ENCODE peak calls at places on chromosomes 5 and 9, in ten cellular contexts. One of them, this sample, is unnamed.

GRCh38 chr5:151924564-151925395 is at the start of gene GLRA1:
- DNase-seq in A549: peak
- DNase-seq in body of pancreas: peak
- DNase-seq in RWPE1: peak
- DNase-seq in uterus: peak
- DNase-seq in astrocyte: peak
- DNase-seq in lower leg skin: no peak
- DNase-seq in choroid plexus epithelial cell: peak
- DNase-seq in nephron progenitor cell: peak
- DNase-seq in Caco-2: peak
- DNase-seq in this sample: peak

GRCh38 chr5:65620021-65620420 is 4.1 kb downstream of the TRIM23 start:
- DNase-seq in RWPE1: peak
- DNase-seq in body of pancreas: no peak
- DNase-seq in A549: no peak
- DNase-seq in nephron progenitor cell: no peak
- DNase-seq in lower leg skin: no peak
- DNase-seq in astrocyte: no peak
- DNase-seq in uterus: no peak
- DNase-seq in choroid plexus epithelial cell: peak
- DNase-seq in Caco-2: no peak
- DNase-seq in this sample: no peak

GRCh38 chr5:63596254-63596653 is 366.0 kb downstream of the HTR1A start:
- DNase-seq in A549: no peak
- DNase-seq in RWPE1: no peak
- DNase-seq in choroid plexus epithelial cell: no peak
- DNase-seq in body of pancreas: no peak
- DNase-seq in astrocyte: no peak
- DNase-seq in uterus: no peak
- DNase-seq in nephron progenitor cell: no peak
- DNase-seq in lower leg skin: no peak
- DNase-seq in Caco-2: no peak
- DNase-seq in this sample: no peak

GRCh38 chr5:54785729-54786548 is 199.5 kb downstream of the ESM1 start:
- DNase-seq in astrocyte: peak
- DNase-seq in nephron progenitor cell: no peak
- DNase-seq in Caco-2: no peak
- DNase-seq in uterus: no peak
- DNase-seq in choroid plexus epithelial cell: peak
- DNase-seq in A549: no peak
- DNase-seq in RWPE1: no peak
- DNase-seq in lower leg skin: peak
- DNase-seq in body of pancreas: no peak
- DNase-seq in this sample: no peak

GRCh38 chr5:147998704-147999103 is 65.1 kb upstream of the SPINK5 start:
- DNase-seq in RWPE1: no peak
- DNase-seq in A549: no peak
- DNase-seq in astrocyte: no peak
- DNase-seq in nephron progenitor cell: no peak
- DNase-seq in uterus: no peak
- DNase-seq in Caco-2: no peak
- DNase-seq in choroid plexus epithelial cell: no peak
- DNase-seq in body of pancreas: no peak
- DNase-seq in lower leg skin: no peak
- DNase-seq in this sample: no peak

GRCh38 chr9:121323449-121324151 is 46.5 kb downstream of the STOM start:
- DNase-seq in astrocyte: no peak
- DNase-seq in choroid plexus epithelial cell: no peak
- DNase-seq in lower leg skin: peak
- DNase-seq in RWPE1: no peak
- DNase-seq in nephron progenitor cell: no peak
- DNase-seq in body of pancreas: no peak
- DNase-seq in uterus: no peak
- DNase-seq in Caco-2: no peak
- DNase-seq in A549: no peak
- DNase-seq in this sample: no peak

GRCh38 chr9:72871685-72872084 is 81.2 kb downstream of the ALDH1A1 start:
- DNase-seq in uterus: no peak
- DNase-seq in nephron progenitor cell: no peak
- DNase-seq in choroid plexus epithelial cell: peak
- DNase-seq in astrocyte: no peak
- DNase-seq in RWPE1: peak
- DNase-seq in A549: no peak
- DNase-seq in body of pancreas: no peak
- DNase-seq in lower leg skin: no peak
- DNase-seq in Caco-2: no peak
- DNase-seq in this sample: no peak

GRCh38 chr9:126093771-126094170 is 232.9 kb upstream of the MVB12B start:
- DNase-seq in choroid plexus epithelial cell: no peak
- DNase-seq in lower leg skin: no peak
- DNase-seq in RWPE1: peak
- DNase-seq in astrocyte: no peak
- DNase-seq in nephron progenitor cell: no peak
- DNase-seq in body of pancreas: no peak
- DNase-seq in uterus: no peak
- DNase-seq in A549: no peak
- DNase-seq in Caco-2: no peak
- DNase-seq in this sample: no peak

GRCh38 chr9:114965565-114965964 is 35.2 kb upstream of the TNFSF8 start:
- DNase-seq in A549: no peak
- DNase-seq in Caco-2: no peak
- DNase-seq in nephron progenitor cell: no peak
- DNase-seq in astrocyte: no peak
- DNase-seq in RWPE1: no peak
- DNase-seq in uterus: no peak
- DNase-seq in body of pancreas: no peak
- DNase-seq in lower leg skin: no peak
- DNase-seq in choroid plexus epithelial cell: no peak
- DNase-seq in this sample: no peak

GRCh38 chr9:127451681-127452480 is 571 bp downstream of the LRSAM1 start:
- DNase-seq in astrocyte: peak
- DNase-seq in A549: peak
- DNase-seq in uterus: peak
- DNase-seq in body of pancreas: peak
- DNase-seq in lower leg skin: peak
- DNase-seq in nephron progenitor cell: peak
- DNase-seq in Caco-2: peak
- DNase-seq in RWPE1: peak
- DNase-seq in choroid plexus epithelial cell: peak
- DNase-seq in this sample: peak

GRCh38 chr9:127458921-127459320 is 7.6 kb downstream of the LRSAM1 start:
- DNase-seq in RWPE1: no peak
- DNase-seq in lower leg skin: no peak
- DNase-seq in A549: no peak
- DNase-seq in astrocyte: no peak
- DNase-seq in nephron progenitor cell: no peak
- DNase-seq in uterus: no peak
- DNase-seq in Caco-2: no peak
- DNase-seq in body of pancreas: peak
- DNase-seq in choroid plexus epithelial cell: no peak
- DNase-seq in this sample: no peak

GRCh38 chr9:127457191-127457878 is 6.0 kb downstream of the LRSAM1 start:
- DNase-seq in nephron progenitor cell: no peak
- DNase-seq in RWPE1: no peak
- DNase-seq in lower leg skin: no peak
- DNase-seq in A549: no peak
- DNase-seq in choroid plexus epithelial cell: no peak
- DNase-seq in astrocyte: no peak
- DNase-seq in uterus: no peak
- DNase-seq in body of pancreas: no peak
- DNase-seq in Caco-2: no peak
- DNase-seq in this sample: no peak

GRCh38 chr9:127452481-127453092 is 1.3 kb downstream of the LRSAM1 start:
- DNase-seq in RWPE1: no peak
- DNase-seq in Caco-2: no peak
- DNase-seq in uterus: peak
- DNase-seq in astrocyte: peak
- DNase-seq in choroid plexus epithelial cell: peak
- DNase-seq in A549: no peak
- DNase-seq in lower leg skin: peak
- DNase-seq in nephron progenitor cell: no peak
- DNase-seq in body of pancreas: peak
- DNase-seq in this sample: no peak

GRCh38 chr9:127455299-127455992 is 4.1 kb downstream of the LRSAM1 start:
- DNase-seq in nephron progenitor cell: no peak
- DNase-seq in body of pancreas: peak
- DNase-seq in A549: peak
- DNase-seq in choroid plexus epithelial cell: no peak
- DNase-seq in uterus: no peak
- DNase-seq in lower leg skin: no peak
- DNase-seq in Caco-2: no peak
- DNase-seq in RWPE1: no peak
- DNase-seq in astrocyte: no peak
- DNase-seq in this sample: no peak
- TF ChIP-seq CTCF in nephron progenitor cell: no peak
- TF ChIP-seq CTCF in body of pancreas: peak
- TF ChIP-seq CTCF in A549: peak
- TF ChIP-seq CTCF in choroid plexus epithelial cell: peak
- TF ChIP-seq CTCF in uterus: no peak
- TF ChIP-seq CTCF in lower leg skin: no peak
- TF ChIP-seq CTCF in Caco-2: peak
- TF ChIP-seq CTCF in RWPE1: no peak
- TF ChIP-seq CTCF in astrocyte: no peak
- TF ChIP-seq CTCF in this sample: no peak

GRCh38 chr9:1962036-1962535 is 53.1 kb upstream of the SMARCA2 start:
- DNase-seq in body of pancreas: no peak
- DNase-seq in lower leg skin: no peak
- DNase-seq in nephron progenitor cell: no peak
- DNase-seq in choroid plexus epithelial cell: no peak
- DNase-seq in A549: no peak
- DNase-seq in uterus: no peak
- DNase-seq in astrocyte: no peak
- DNase-seq in RWPE1: no peak
- DNase-seq in Caco-2: no peak
- DNase-seq in this sample: no peak

GRCh38 chr9:1966725-1967366 is 48.3 kb upstream of the SMARCA2 start:
- DNase-seq in uterus: no peak
- DNase-seq in Caco-2: no peak
- DNase-seq in body of pancreas: no peak
- DNase-seq in lower leg skin: no peak
- DNase-seq in RWPE1: no peak
- DNase-seq in nephron progenitor cell: no peak
- DNase-seq in astrocyte: no peak
- DNase-seq in choroid plexus epithelial cell: no peak
- DNase-seq in A549: no peak
- DNase-seq in this sample: no peak

GRCh38 chr9:1959347-1959746 is 55.8 kb upstream of the SMARCA2 start:
- DNase-seq in uterus: no peak
- DNase-seq in lower leg skin: no peak
- DNase-seq in body of pancreas: no peak
- DNase-seq in choroid plexus epithelial cell: no peak
- DNase-seq in Caco-2: no peak
- DNase-seq in A549: no peak
- DNase-seq in RWPE1: no peak
- DNase-seq in nephron progenitor cell: no peak
- DNase-seq in astrocyte: no peak
- DNase-seq in this sample: no peak

GRCh38 chr9:1960696-1961095 is 54.5 kb upstream of the SMARCA2 start:
- DNase-seq in nephron progenitor cell: no peak
- DNase-seq in lower leg skin: no peak
- DNase-seq in choroid plexus epithelial cell: no peak
- DNase-seq in astrocyte: no peak
- DNase-seq in body of pancreas: no peak
- DNase-seq in A549: no peak
- DNase-seq in RWPE1: no peak
- DNase-seq in Caco-2: no peak
- DNase-seq in uterus: no peak
- DNase-seq in this sample: no peak

DNA sequence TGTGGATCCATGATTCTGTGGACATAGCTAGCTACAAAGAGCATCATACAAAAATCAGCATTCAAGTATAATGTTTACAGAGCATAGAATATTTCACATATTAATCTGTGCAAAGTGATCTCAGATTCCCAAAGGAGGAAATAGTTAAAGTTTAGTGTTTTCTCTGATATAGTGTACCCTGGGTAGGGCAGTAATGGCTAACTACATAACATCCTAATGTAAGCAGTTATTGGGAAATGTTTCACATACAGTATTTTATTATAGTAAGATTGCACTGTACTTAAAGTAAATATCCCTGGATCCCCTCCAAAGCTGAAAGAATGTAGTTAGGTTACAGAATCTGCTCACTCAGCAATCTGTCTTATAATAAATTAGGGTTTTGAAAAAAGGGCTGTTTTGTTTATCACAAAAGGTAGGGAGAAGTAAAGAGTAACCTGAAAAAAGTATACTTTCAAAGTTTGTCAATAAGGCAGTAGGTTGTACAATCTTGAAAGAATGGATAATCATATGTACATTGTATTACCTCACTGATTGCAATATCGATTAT is 52.5 kb upstream of the SMARCA2 start:
- DNase-seq in RWPE1: no peak
- DNase-seq in body of pancreas: no peak
- DNase-seq in uterus: no peak
- DNase-seq in choroid plexus epithelial cell: no peak
- DNase-seq in lower leg skin: no peak
- DNase-seq in A549: no peak
- DNase-seq in astrocyte: no peak
- DNase-seq in Caco-2: no peak
- DNase-seq in nephron progenitor cell: no peak
- DNase-seq in this sample: no peak
- TF ChIP-seq CTCF in RWPE1: no peak
- TF ChIP-seq CTCF in body of pancreas: no peak
- TF ChIP-seq CTCF in uterus: no peak
- TF ChIP-seq CTCF in choroid plexus epithelial cell: no peak
- TF ChIP-seq CTCF in lower leg skin: no peak
- TF ChIP-seq CTCF in A549: no peak
- TF ChIP-seq CTCF in astrocyte: no peak
- TF ChIP-seq CTCF in Caco-2: no peak
- TF ChIP-seq CTCF in nephron progenitor cell: no peak
- TF ChIP-seq CTCF in this sample: no peak

DNA sequence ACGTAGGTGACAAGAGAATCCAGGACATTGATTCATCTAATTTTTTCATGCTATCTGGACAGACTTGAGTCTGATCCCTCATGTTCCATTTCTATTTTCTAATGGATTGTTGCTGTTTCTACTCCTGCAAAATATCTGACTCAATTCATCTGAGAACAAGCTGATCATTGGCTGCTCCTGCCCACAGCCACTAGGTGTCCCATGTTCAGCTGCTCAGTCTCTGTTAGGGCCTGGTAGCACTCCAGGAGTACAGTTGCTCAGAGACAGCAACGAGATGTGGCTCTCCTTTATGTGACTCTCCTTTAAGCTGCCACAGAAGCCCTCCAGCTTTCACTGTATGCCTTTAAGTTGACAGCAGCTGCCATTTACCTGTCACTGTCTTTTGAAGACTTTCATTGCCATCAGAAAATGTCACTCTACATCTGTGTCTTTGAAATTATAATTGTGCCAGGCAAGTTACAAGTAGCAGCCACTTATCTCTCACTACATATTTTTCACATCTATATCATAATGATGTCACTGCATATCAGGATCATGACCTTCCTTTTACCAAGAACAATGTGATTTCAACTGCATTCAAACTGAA is 1944.2 kb upstream of the NUDT12 start:
- DNase-seq in body of pancreas: no peak
- DNase-seq in A549: no peak
- DNase-seq in Caco-2: peak
- DNase-seq in RWPE1: no peak
- DNase-seq in choroid plexus epithelial cell: peak
- DNase-seq in uterus: no peak
- DNase-seq in lower leg skin: no peak
- DNase-seq in astrocyte: no peak
- DNase-seq in nephron progenitor cell: peak
- DNase-seq in this sample: no peak
- TF ChIP-seq CTCF in body of pancreas: peak
- TF ChIP-seq CTCF in A549: no peak
- TF ChIP-seq CTCF in Caco-2: peak
- TF ChIP-seq CTCF in RWPE1: peak
- TF ChIP-seq CTCF in choroid plexus epithelial cell: peak
- TF ChIP-seq CTCF in uterus: no peak
- TF ChIP-seq CTCF in lower leg skin: no peak
- TF ChIP-seq CTCF in astrocyte: peak
- TF ChIP-seq CTCF in nephron progenitor cell: peak
- TF ChIP-seq CTCF in this sample: peak

GRCh38 chr5:134626369-134627014 is 6.1 kb downstream of the SAR1B start:
- DNase-seq in body of pancreas: no peak
- DNase-seq in A549: no peak
- DNase-seq in lower leg skin: no peak
- DNase-seq in astrocyte: no peak
- DNase-seq in uterus: no peak
- DNase-seq in nephron progenitor cell: no peak
- DNase-seq in Caco-2: peak
- DNase-seq in choroid plexus epithelial cell: peak
- DNase-seq in RWPE1: peak
- DNase-seq in this sample: no peak
- TF ChIP-seq CTCF in body of pancreas: no peak
- TF ChIP-seq CTCF in A549: no peak
- TF ChIP-seq CTCF in lower leg skin: no peak
- TF ChIP-seq CTCF in astrocyte: no peak
- TF ChIP-seq CTCF in uterus: no peak
- TF ChIP-seq CTCF in nephron progenitor cell: no peak
- TF ChIP-seq CTCF in Caco-2: no peak
- TF ChIP-seq CTCF in choroid plexus epithelial cell: no peak
- TF ChIP-seq CTCF in RWPE1: no peak
- TF ChIP-seq CTCF in this sample: no peak

This sample was measured in progenitor cell of endocrine pancreas.